ENCODE peak calls at places on chromosomes 4 and X, in five cellular contexts. H is SW 1271, I is colonic mucosa, C is OCI-M1, R is non-pigmented ciliary epithelial cell. B is an unnamed sample.

GRCh38 chr4:159171287-159171686 is 68.4 kb downstream of the RAPGEF2 start:
- DNase-seq in H (no peak), I (no peak), C (no peak), R (no peak), B (no peak)

GRCh38 chrX:50447535-50447934 is 23.1 kb downstream of the DGKK start:
- DNase-seq in H (no peak), I (no peak), C (no peak), R (no peak), B (no peak)

GRCh38 chr4:15754323-15754722 is 23.8 kb upstream of the CD38 start:
- DNase-seq in H (no peak), I (no peak), C (no peak), R (peak; percentile 69), B (peak; percentile 86)

GRCh38 chr4:84418032-84418709 is 80.9 kb downstream of the NKX6-1 start:
- DNase-seq in H (no peak), I (peak; percentile 56), C (no peak), R (no peak), B (no peak)

GRCh38 chr4:183876268-183876934 is 28.7 kb upstream of the STOX2 start:
- DNase-seq in H (no peak), I (no peak), C (peak; percentile 64), R (peak; percentile 36), B (no peak)

GRCh38 chr4:35250771-35251170 is 993.5 kb downstream of the ARAP2 start:
- DNase-seq in H (no peak), I (no peak), C (peak; percentile 80), R (peak; percentile 5), B (no peak)

GRCh38 chrX:77917294-77917933 is 6.9 kb downstream of the ATP7A start:
- DNase-seq in H (no peak), I (no peak), C (peak; percentile 55), R (no peak), B (no peak)

GRCh38 chrX:65971151-65971550 is 68.7 kb downstream of the VSIG4 start:
- DNase-seq in H (no peak), I (no peak), C (no peak), R (no peak), B (no peak)

GRCh38 chrX:103249805-103250204 is 5.2 kb downstream of the TCEAL8 start:
- DNase-seq in H (no peak), I (no peak), C (no peak), R (no peak), B (no peak)

GRCh38 chr4:167290684-167291083 is 56.4 kb upstream of the SPOCK3 start:
- DNase-seq in H (no peak), I (no peak), C (peak; percentile 62), R (no peak), B (peak; percentile 2)

GRCh38 chr4:87497141-87497540 is 32.0 kb downstream of the SPARCL1 start:
- DNase-seq in H (no peak), I (no peak), C (peak; percentile 50), R (no peak), B (peak; percentile 36)

GRCh38 chr4:186934841-186935443 is 211.3 kb upstream of the FAT1 start:
- DNase-seq in H (no peak), I (peak; percentile 55), C (peak; percentile 30), R (no peak), B (no peak)

GRCh38 chr4:17817027-17817426 is 6.2 kb downstream of the NCAPG start:
- DNase-seq in H (no peak), I (no peak), C (peak; percentile 68), R (peak; percentile 57), B (peak; percentile 71)

GRCh38 chrX:11113731-11114130 is 2.6 kb downstream of the HCCS start:
- DNase-seq in H (no peak), I (no peak), C (no peak), R (no peak), B (peak; percentile 5)

B was measured in NB4.